ENCODE peak calls at places on chromosomes 16 and 17, in five cellular contexts. F, Z, R, E and X are unnamed samples.

GRCh38 chr17:46874906-46875305 is 23.5 kb downstream of the WNT9B start:
- DNase-seq in Z (no peak), E (no peak), F (no peak), R (no peak), X (peak)

GRCh38 chr17:47742319-47743181 is 9.5 kb downstream of the TBX21 start:
- DNase-seq in F (no peak), E (no peak), R (peak), Z (peak), X (no peak)

GRCh38 chr17:38800237-38800760 is 943 bp upstream of the PIP4K2B start:
- DNase-seq in R (no peak), Z (no peak), F (no peak), E (no peak), X (no peak)

GRCh38 chr17:3980381-3980975 is 16.2 kb upstream of the ATP2A3 start:
- DNase-seq in Z (no peak), E (no peak), F (no peak), R (no peak), X (peak)

GRCh38 chr16:47713225-47713595 is 252.1 kb downstream of the PHKB start:
- DNase-seq in Z (peak), E (no peak), R (peak), F (no peak), X (no peak)

GRCh38 chr16:11675561-11676511 is 7.6 kb downstream of the SNN start:
- DNase-seq in E (peak), F (no peak), Z (peak), R (no peak), X (peak)

GRCh38 chr16:30983289-30983889 is 1.6 kb upstream of the HSD3B7 start:
- DNase-seq in Z (no peak), E (no peak), F (no peak), R (no peak), X (no peak)

GRCh38 chr17:50469005-50469605 is 425 bp upstream of the CHAD start:
- DNase-seq in R (no peak), E (no peak), F (no peak), Z (no peak), X (no peak)

GRCh38 chr16:15576960-15577958 is 65.7 kb downstream of the MARF1 start:
- DNase-seq in R (no peak), Z (peak), F (no peak), E (no peak), X (no peak)

GRCh38 chr16:75108792-75109731 is 7.5 kb downstream of the LDHD start:
- DNase-seq in E (peak), Z (peak), R (peak), F (peak), X (no peak)

GRCh38 chr16:57667526-57668258 is 414 bp upstream of the ADGRG3 start:
- DNase-seq in E (no peak), Z (no peak), F (no peak), R (peak), X (peak)

GRCh38 chr17:65055708-65056638 is 567 bp downstream of the GNA13 start:
- DNase-seq in E (peak), F (no peak), R (peak), Z (peak), X (no peak)

GRCh38 chr16:82031116-82032084 is 3.7 kb upstream of the HSD17B2 start:
- DNase-seq in R (peak), F (no peak), E (no peak), Z (no peak), X (no peak)

GRCh38 chr17:28426081-28426519 is 20.1 kb upstream of the SLC46A1 start:
- DNase-seq in Z (peak), R (peak), F (no peak), E (no peak), X (no peak)

GRCh38 chr17:61487161-61487654 is 35.0 kb downstream of the TBX4 start:
- DNase-seq in E (no peak), Z (peak), R (no peak), F (no peak), X (no peak)

GRCh38 chr16:19524356-19524865 is 669 bp downstream of the CCP110 start:
- DNase-seq in R (peak), F (no peak), Z (no peak), E (no peak), X (no peak)

GRCh38 chr16:48441863-48442279 is 56.7 kb upstream of the SIAH1 start:
- DNase-seq in R (no peak), F (no peak), Z (no peak), E (no peak), X (no peak)

GRCh38 chr17:58783380-58783779 is 27.7 kb downstream of the PPM1E start:
- DNase-seq in F (no peak), E (no peak), Z (peak), R (peak), X (no peak)

GRCh38 chr16:61263400-61263799 is 772.8 kb downstream of the CDH8 start:
- DNase-seq in Z (no peak), R (no peak), F (no peak), E (no peak), X (no peak)

GRCh38 chr16:61261315-61261714 is 774.9 kb downstream of the CDH8 start:
- DNase-seq in Z (no peak), F (no peak), R (no peak), E (no peak), X (no peak)
- TF ChIP-seq CTCF in Z (no peak), F (no peak), R (no peak), E (no peak), X (no peak)

DNA sequence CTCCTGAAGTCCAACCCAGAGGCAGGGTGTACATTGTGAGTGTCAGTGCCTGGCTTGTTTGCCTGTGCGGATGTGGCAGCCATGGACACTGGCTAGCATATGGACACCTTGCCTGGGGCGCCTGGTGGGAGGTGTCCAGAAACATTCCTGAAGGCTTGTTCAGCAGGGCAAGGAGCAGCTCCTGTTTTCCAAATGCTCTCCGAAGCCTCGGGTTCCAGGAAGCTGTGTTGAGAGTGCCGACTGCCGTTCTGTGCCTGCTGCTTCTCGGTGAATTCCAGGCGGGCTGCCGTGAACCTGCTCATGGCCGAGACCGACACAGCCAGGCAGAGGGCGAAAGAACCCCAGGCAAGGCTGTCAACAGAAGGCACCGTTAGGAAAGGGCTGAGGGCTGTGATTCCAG is 10.9 kb upstream of the DHRS7C start:
- DNase-seq in R (peak), F (no peak), Z (no peak), E (no peak), X (no peak)
- TF ChIP-seq CTCF in R (no peak), F (no peak), Z (no peak), E (no peak), X (peak)

GRCh38 chr17:74815067-74815466 is 38.9 kb upstream of the NAT9 start:
- DNase-seq in E (no peak), R (no peak), Z (no peak), F (no peak), X (no peak)

GRCh38 chr17:74816883-74817620 is 40.9 kb upstream of the NAT9 start:
- DNase-seq in F (no peak), R (no peak), E (no peak), Z (no peak), X (no peak)

GRCh38 chr17:74820037-74820436 is 39.6 kb downstream of the GRIN2C start:
- DNase-seq in Z (no peak), E (no peak), R (no peak), F (no peak), X (no peak)

GRCh38 chr17:74815671-74816370 is 39.7 kb upstream of the NAT9 start:
- DNase-seq in F (no peak), R (no peak), E (no peak), Z (no peak), X (no peak)

GRCh38 chr17:74818306-74818705 is 41.4 kb downstream of the GRIN2C start:
- DNase-seq in Z (no peak), E (no peak), F (no peak), R (no peak), X (no peak)
- TF ChIP-seq CTCF in Z (no peak), E (no peak), F (no peak), R (no peak), X (no peak)

GRCh38 chr17:7885357-7886226 is 3.0 kb upstream of the CHD3 start:
- DNase-seq in F (no peak), R (peak), Z (peak), E (peak), X (no peak)

GRCh38 chr17:7887038-7887481 is 1.5 kb upstream of the CHD3 start:
- DNase-seq in Z (no peak), R (no peak), E (no peak), F (no peak), X (no peak)

GRCh38 chr17:7884581-7885356 is 3.8 kb upstream of the CHD3 start:
- DNase-seq in E (no peak), F (no peak), Z (no peak), R (no peak), X (no peak)

GRCh38 chr17:7887482-7888183 is 956 bp upstream of the CHD3 start:
- DNase-seq in E (peak), R (peak), F (peak), Z (peak), X (no peak)

GRCh38 chr17:7886227-7887037 is 2.2 kb upstream of the CHD3 start:
- DNase-seq in R (peak), Z (peak), E (peak), F (no peak), X (no peak)
- TF ChIP-seq CTCF in R (peak), Z (peak), E (no peak), F (no peak), X (no peak)

GRCh38 chr16:1812732-1813163 is 13.9 kb downstream of the HAGH start:
- DNase-seq in R (peak), Z (peak), E (peak), F (no peak), X (peak)
- TF ChIP-seq CTCF in R (peak), Z (peak), E (peak), F (no peak), X (peak)

GRCh38 chr17:63435681-63436522 is 10.2 kb downstream of the CYB561 start:
- DNase-seq in R (no peak), F (no peak), E (peak), Z (peak), X (peak)
- TF ChIP-seq CTCF in R (no peak), F (no peak), E (peak), Z (no peak), X (no peak)

GRCh38 chr16:55021595-55022475 is 91.2 kb downstream of the IRX5 start:
- DNase-seq in F (no peak), Z (peak), E (no peak), R (peak), X (no peak)
- TF ChIP-seq CTCF in F (no peak), Z (peak), E (no peak), R (peak), X (peak)